ENCODE peak calls at places on chromosomes 12 and 14, in four cellular contexts. One of them, this sample, is unnamed.

GRCh38 chr12:44668443-44668842 is 207.7 kb downstream of the NELL2 start:
- DNase-seq in amygdala: no peak
- DNase-seq in activated CD8-positive, alpha-beta memory T cell treated with anti-CD3 and anti-CD28 coated beads for 4 hours: no peak
- DNase-seq in mammary epithelial cell: no peak
- DNase-seq in this sample: no peak

GRCh38 chr12:53299101-53299453 is 418 bp upstream of the MYG1 start:
- DNase-seq in amygdala: no peak
- DNase-seq in activated CD8-positive, alpha-beta memory T cell treated with anti-CD3 and anti-CD28 coated beads for 4 hours: no peak
- DNase-seq in mammary epithelial cell: peak; percentile 62
- DNase-seq in this sample: no peak

GRCh38 chr12:42213954-42214426 is 24.1 kb downstream of the YAF2 start:
- DNase-seq in amygdala: no peak
- DNase-seq in activated CD8-positive, alpha-beta memory T cell treated with anti-CD3 and anti-CD28 coated beads for 4 hours: no peak
- DNase-seq in mammary epithelial cell: no peak
- DNase-seq in this sample: no peak

GRCh38 chr12:6097384-6097783 is 27.1 kb downstream of the VWF start:
- DNase-seq in amygdala: no peak
- DNase-seq in activated CD8-positive, alpha-beta memory T cell treated with anti-CD3 and anti-CD28 coated beads for 4 hours: no peak
- DNase-seq in mammary epithelial cell: peak; percentile 95
- DNase-seq in this sample: peak; percentile 44

GRCh38 chr14:103765526-103765925 is 49.9 kb downstream of the ZFYVE21 start:
- DNase-seq in amygdala: no peak
- DNase-seq in activated CD8-positive, alpha-beta memory T cell treated with anti-CD3 and anti-CD28 coated beads for 4 hours: no peak
- DNase-seq in mammary epithelial cell: no peak
- DNase-seq in this sample: no peak

GRCh38 chr12:90126125-90126524 is 417.5 kb upstream of the ATP2B1 start:
- DNase-seq in amygdala: no peak
- DNase-seq in activated CD8-positive, alpha-beta memory T cell treated with anti-CD3 and anti-CD28 coated beads for 4 hours: no peak
- DNase-seq in mammary epithelial cell: no peak
- DNase-seq in this sample: no peak

GRCh38 chr14:52878946-52879345 is 71.9 kb downstream of the FERMT2 start:
- DNase-seq in amygdala: no peak
- DNase-seq in activated CD8-positive, alpha-beta memory T cell treated with anti-CD3 and anti-CD28 coated beads for 4 hours: no peak
- DNase-seq in mammary epithelial cell: no peak
- DNase-seq in this sample: no peak

GRCh38 chr14:77979666-77980351 is 179.9 kb downstream of the ADCK1 start:
- DNase-seq in amygdala: no peak
- DNase-seq in activated CD8-positive, alpha-beta memory T cell treated with anti-CD3 and anti-CD28 coated beads for 4 hours: no peak
- DNase-seq in mammary epithelial cell: no peak
- DNase-seq in this sample: peak; percentile 42

GRCh38 chr12:25130741-25131188 is 64.2 kb downstream of the DNAI7 start:
- DNase-seq in amygdala: no peak
- DNase-seq in activated CD8-positive, alpha-beta memory T cell treated with anti-CD3 and anti-CD28 coated beads for 4 hours: no peak
- DNase-seq in mammary epithelial cell: peak; percentile 26
- DNase-seq in this sample: peak; percentile 58

GRCh38 chr14:93980464-93981201 is 4.3 kb upstream of the ASB2 start:
- DNase-seq in amygdala: no peak
- DNase-seq in activated CD8-positive, alpha-beta memory T cell treated with anti-CD3 and anti-CD28 coated beads for 4 hours: no peak
- DNase-seq in mammary epithelial cell: no peak
- DNase-seq in this sample: peak; percentile 48

GRCh38 chr12:3185260-3185870 is 108.2 kb downstream of the TSPAN9 start:
- DNase-seq in amygdala: no peak
- DNase-seq in activated CD8-positive, alpha-beta memory T cell treated with anti-CD3 and anti-CD28 coated beads for 4 hours: no peak
- DNase-seq in mammary epithelial cell: no peak
- DNase-seq in this sample: no peak

GRCh38 chr12:48105321-48105866 is 485 bp downstream of the SENP1 start:
- DNase-seq in amygdala: no peak
- DNase-seq in activated CD8-positive, alpha-beta memory T cell treated with anti-CD3 and anti-CD28 coated beads for 4 hours: peak; percentile 16
- DNase-seq in mammary epithelial cell: peak; percentile 53
- DNase-seq in this sample: peak; percentile 5

GRCh38 chr12:105325117-105325516 is 5.4 kb upstream of the C12orf75 start:
- DNase-seq in amygdala: no peak
- DNase-seq in activated CD8-positive, alpha-beta memory T cell treated with anti-CD3 and anti-CD28 coated beads for 4 hours: no peak
- DNase-seq in mammary epithelial cell: no peak
- DNase-seq in this sample: no peak

GRCh38 chr12:78388461-78388860 is 476.1 kb upstream of the SYT1 start:
- DNase-seq in amygdala: no peak
- DNase-seq in activated CD8-positive, alpha-beta memory T cell treated with anti-CD3 and anti-CD28 coated beads for 4 hours: no peak
- DNase-seq in mammary epithelial cell: no peak
- DNase-seq in this sample: no peak

GRCh38 chr12:123165537-123165936 is 14.6 kb upstream of the PITPNM2 start:
- DNase-seq in amygdala: no peak
- DNase-seq in activated CD8-positive, alpha-beta memory T cell treated with anti-CD3 and anti-CD28 coated beads for 4 hours: no peak
- DNase-seq in mammary epithelial cell: no peak
- DNase-seq in this sample: no peak

GRCh38 chr14:100841445-100842403 is 15.8 kb downstream of the MEG3 start:
- DNase-seq in amygdala: no peak
- DNase-seq in activated CD8-positive, alpha-beta memory T cell treated with anti-CD3 and anti-CD28 coated beads for 4 hours: no peak
- DNase-seq in mammary epithelial cell: no peak
- DNase-seq in this sample: no peak

GRCh38 chr12:52079576-52080402 is at the start of gene SMIM41:
- DNase-seq in amygdala: no peak
- DNase-seq in activated CD8-positive, alpha-beta memory T cell treated with anti-CD3 and anti-CD28 coated beads for 4 hours: no peak
- DNase-seq in mammary epithelial cell: no peak
- DNase-seq in this sample: no peak

GRCh38 chr12:5163661-5164060 is 120.0 kb downstream of the KCNA5 start:
- DNase-seq in amygdala: no peak
- DNase-seq in activated CD8-positive, alpha-beta memory T cell treated with anti-CD3 and anti-CD28 coated beads for 4 hours: no peak
- DNase-seq in mammary epithelial cell: peak; percentile 39
- DNase-seq in this sample: no peak

GRCh38 chr14:95033851-95034622 is 123.3 kb downstream of the DICER1 start:
- DNase-seq in amygdala: no peak
- DNase-seq in activated CD8-positive, alpha-beta memory T cell treated with anti-CD3 and anti-CD28 coated beads for 4 hours: no peak
- DNase-seq in mammary epithelial cell: no peak
- DNase-seq in this sample: no peak

GRCh38 chr12:132284618-132285310 is 44.6 kb downstream of the GALNT9 start:
- DNase-seq in amygdala: no peak
- DNase-seq in activated CD8-positive, alpha-beta memory T cell treated with anti-CD3 and anti-CD28 coated beads for 4 hours: no peak
- DNase-seq in mammary epithelial cell: peak; percentile 75
- DNase-seq in this sample: peak; percentile 35

GRCh38 chr14:31253746-31254471 is 46.3 kb upstream of the HECTD1 start:
- DNase-seq in amygdala: no peak
- DNase-seq in activated CD8-positive, alpha-beta memory T cell treated with anti-CD3 and anti-CD28 coated beads for 4 hours: no peak
- DNase-seq in mammary epithelial cell: no peak
- DNase-seq in this sample: no peak

GRCh38 chr12:116598341-116599284 is 39.4 kb downstream of the MAP1LC3B2 start:
- DNase-seq in amygdala: no peak
- DNase-seq in activated CD8-positive, alpha-beta memory T cell treated with anti-CD3 and anti-CD28 coated beads for 4 hours: no peak
- DNase-seq in mammary epithelial cell: no peak
- DNase-seq in this sample: peak; percentile 65

GRCh38 chr14:70988452-70988851 is 81.2 kb downstream of the PCNX1 start:
- DNase-seq in amygdala: no peak
- DNase-seq in activated CD8-positive, alpha-beta memory T cell treated with anti-CD3 and anti-CD28 coated beads for 4 hours: no peak
- DNase-seq in mammary epithelial cell: no peak
- DNase-seq in this sample: no peak

GRCh38 chr12:52616680-52617402 is 1.5 kb downstream of the KRT73 start:
- DNase-seq in amygdala: no peak
- DNase-seq in activated CD8-positive, alpha-beta memory T cell treated with anti-CD3 and anti-CD28 coated beads for 4 hours: no peak
- DNase-seq in mammary epithelial cell: no peak
- DNase-seq in this sample: no peak

GRCh38 chr12:89160716-89161123 is 191.6 kb downstream of the DUSP6 start:
- DNase-seq in amygdala: no peak
- DNase-seq in activated CD8-positive, alpha-beta memory T cell treated with anti-CD3 and anti-CD28 coated beads for 4 hours: no peak
- DNase-seq in mammary epithelial cell: peak; percentile 93
- DNase-seq in this sample: peak; percentile 54

GRCh38 chr12:106753526-106753925 is 21.0 kb upstream of the RIC8B start:
- DNase-seq in amygdala: no peak
- DNase-seq in activated CD8-positive, alpha-beta memory T cell treated with anti-CD3 and anti-CD28 coated beads for 4 hours: peak; percentile 44
- DNase-seq in mammary epithelial cell: no peak
- DNase-seq in this sample: no peak

GRCh38 chr14:74035556-74035955 is 16.4 kb downstream of the BBOF1 start:
- DNase-seq in amygdala: no peak
- DNase-seq in activated CD8-positive, alpha-beta memory T cell treated with anti-CD3 and anti-CD28 coated beads for 4 hours: no peak
- DNase-seq in mammary epithelial cell: peak; percentile 2
- DNase-seq in this sample: peak; percentile 40

GRCh38 chr14:21711360-21711961 is 37.8 kb upstream of the OR4E1 start:
- DNase-seq in amygdala: no peak
- DNase-seq in activated CD8-positive, alpha-beta memory T cell treated with anti-CD3 and anti-CD28 coated beads for 4 hours: no peak
- DNase-seq in mammary epithelial cell: peak; percentile 12
- DNase-seq in this sample: peak; percentile 62

GRCh38 chr14:96614528-96614927 is 112.3 kb downstream of the PAPOLA start:
- DNase-seq in amygdala: no peak
- DNase-seq in activated CD8-positive, alpha-beta memory T cell treated with anti-CD3 and anti-CD28 coated beads for 4 hours: no peak
- DNase-seq in mammary epithelial cell: no peak
- DNase-seq in this sample: no peak

GRCh38 chr12:56206373-56207166 is 15.2 kb downstream of the RNF41 start:
- DNase-seq in amygdala: no peak
- DNase-seq in activated CD8-positive, alpha-beta memory T cell treated with anti-CD3 and anti-CD28 coated beads for 4 hours: no peak
- DNase-seq in mammary epithelial cell: peak; percentile 50
- DNase-seq in this sample: peak; percentile 42

This sample was measured in GM03348.